ENCODE peak calls at places on chromosomes 7 and 10, in five cellular contexts. V, L, U, H and N are unnamed samples.

GRCh38 chr10:130721971-130722370 is 585.8 kb downstream of the GLRX3 start:
- DNase-seq in L (no peak), H (no peak), U (no peak), V (no peak), N (no peak)

GRCh38 chr7:7122033-7122478 is 60.3 kb upstream of the C1GALT1 start:
- DNase-seq in U (no peak), H (no peak), V (no peak), L (no peak), N (no peak)

GRCh38 chr10:93124580-93125318 is 51.1 kb downstream of the CYP26A1 start:
- DNase-seq in H (no peak), L (no peak), U (no peak), V (peak), N (peak)

GRCh38 chr7:76054129-76055120 is 6.5 kb downstream of the MDH2 start:
- DNase-seq in L (no peak), V (no peak), U (no peak), H (peak), N (no peak)

GRCh38 chr7:106006906-106007305 is 43.8 kb downstream of the CDHR3 start:
- DNase-seq in H (no peak), V (no peak), U (no peak), L (no peak), N (no peak)

GRCh38 chr7:130993671-130994365 is 259.8 kb upstream of the KLF14 start:
- DNase-seq in V (no peak), L (no peak), U (no peak), H (no peak), N (no peak)

GRCh38 chr10:22874189-22874854 is 53.5 kb upstream of the ARMC3 start:
- DNase-seq in U (no peak), L (no peak), H (no peak), V (no peak), N (no peak)

GRCh38 chr7:41292457-41292856 is 410.4 kb downstream of the INHBA start:
- DNase-seq in L (peak), U (no peak), V (no peak), H (no peak), N (no peak)

GRCh38 chr7:28754027-28754426 is 204.1 kb downstream of the TRIL start:
- DNase-seq in L (no peak), V (no peak), U (no peak), H (peak), N (no peak)
- TF ChIP-seq CTCF in L (no peak), V (no peak), U (no peak), H (no peak), N (no peak)

DNA sequence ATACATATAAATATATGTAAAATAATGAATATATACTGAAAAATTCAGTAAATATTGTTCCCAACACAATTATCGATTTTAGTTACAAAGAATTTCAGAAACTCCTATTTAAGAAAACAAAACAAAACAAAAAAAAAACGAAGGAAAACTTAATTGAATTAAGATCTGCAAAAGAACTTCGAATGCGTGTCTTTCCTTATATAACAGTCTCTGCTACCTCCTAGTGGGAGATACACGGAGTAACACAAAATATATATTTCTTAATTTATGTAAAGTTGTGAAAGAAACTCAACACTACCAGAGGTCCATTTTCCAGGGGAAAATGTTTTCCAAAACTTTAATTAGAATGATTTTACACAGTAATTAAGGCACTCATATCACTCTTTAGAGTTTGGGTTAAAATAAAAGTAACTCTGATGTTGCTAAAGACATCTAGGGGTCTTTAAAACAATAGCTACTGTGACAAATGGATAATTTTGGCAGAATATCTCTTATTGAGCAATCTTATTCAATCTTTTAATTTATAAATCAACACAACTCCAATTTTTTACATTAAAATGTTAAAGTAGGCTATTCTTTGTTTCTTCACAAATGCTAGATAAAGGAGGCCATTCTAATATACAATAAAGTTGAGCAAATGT is 41.6 kb downstream of the NEBL start:
- DNase-seq in H (no peak), V (no peak), U (no peak), L (no peak), N (no peak)
- TF ChIP-seq CTCF in H (peak), V (peak), U (peak), L (peak), N (peak)

GRCh38 chr10:59180689-59181270 is 4.3 kb downstream of the PHYHIPL start:
- DNase-seq in H (no peak), V (no peak), U (no peak), L (no peak), N (no peak)

GRCh38 chr10:59177862-59178235 is 1.4 kb downstream of the PHYHIPL start:
- DNase-seq in V (no peak), L (no peak), H (no peak), U (no peak), N (no peak)

GRCh38 chr10:59177031-59177861 is 803 bp downstream of the PHYHIPL start:
- DNase-seq in V (peak), L (no peak), U (no peak), H (peak), N (no peak)

GRCh38 chr10:59179027-59179426 is 2.6 kb downstream of the PHYHIPL start:
- DNase-seq in V (no peak), U (no peak), L (no peak), H (no peak), N (no peak)

GRCh38 chr10:59181668-59182067 is 5.2 kb downstream of the PHYHIPL start:
- DNase-seq in U (no peak), H (peak), V (no peak), L (peak), N (no peak)
- TF ChIP-seq CTCF in U (peak), H (peak), V (peak), L (peak), N (peak)

GRCh38 chr10:132463333-132464255 is 66.6 kb downstream of the PWWP2B start:
- DNase-seq in V (no peak), L (no peak), U (no peak), H (no peak), N (no peak)
- TF ChIP-seq CTCF in V (peak), L (peak), U (no peak), H (peak), N (peak)

DNA sequence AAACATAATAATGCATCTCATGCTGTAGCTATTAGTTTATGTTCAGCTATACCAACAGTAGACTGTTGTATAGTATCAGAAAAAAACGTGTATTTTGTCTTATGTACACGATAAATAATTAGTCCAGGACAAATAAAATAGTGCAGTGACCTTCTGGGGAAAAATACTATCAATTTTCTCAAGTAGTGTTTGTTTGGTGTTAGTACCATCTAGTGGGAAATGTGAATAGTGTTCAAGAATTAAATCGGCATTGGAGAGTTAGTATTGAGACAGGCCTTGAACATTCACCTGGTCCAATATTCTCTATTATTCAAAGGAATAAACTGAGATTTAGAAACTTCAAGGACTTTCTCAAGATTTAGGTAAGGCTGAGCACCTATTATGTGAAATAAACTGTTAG is 21.7 kb upstream of the OR2A5 start:
- DNase-seq in V (no peak), L (no peak), H (peak), U (no peak), N (no peak)
- TF ChIP-seq CTCF in V (peak), L (peak), H (peak), U (peak), N (peak)

GRCh38 chr7:132001166-132001565 is 444.7 kb upstream of the PODXL start:
- DNase-seq in V (no peak), U (no peak), H (no peak), L (no peak), N (no peak)

GRCh38 chr7:132009778-132010177 is 453.4 kb upstream of the PODXL start:
- DNase-seq in U (no peak), V (no peak), L (no peak), H (no peak), N (no peak)

GRCh38 chr7:131999193-131999592 is 442.8 kb upstream of the PODXL start:
- DNase-seq in L (no peak), U (no peak), H (no peak), V (no peak), N (no peak)

GRCh38 chr7:132002343-132002968 is 446.0 kb upstream of the PODXL start:
- DNase-seq in V (no peak), U (no peak), H (no peak), L (no peak), N (no peak)

DNA sequence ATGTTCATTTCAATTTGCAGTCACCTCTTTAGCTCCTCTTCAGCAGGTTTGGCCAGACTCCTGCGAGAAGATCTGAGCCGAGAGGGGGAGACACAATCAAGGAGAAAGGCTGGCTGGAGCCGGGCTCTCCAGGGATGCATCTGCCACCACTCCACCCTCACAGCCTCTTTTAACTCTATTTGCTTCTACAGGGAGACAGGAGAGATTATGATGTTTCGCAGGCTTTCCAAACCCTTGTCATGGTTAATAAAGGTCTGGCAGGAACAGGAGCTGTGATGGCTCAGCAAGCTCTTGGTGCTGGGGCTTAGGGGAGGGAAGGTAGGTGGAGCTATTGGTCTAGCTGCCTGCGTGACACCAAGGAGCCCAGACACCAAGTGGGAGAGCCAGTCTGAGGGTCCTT is 448.1 kb upstream of the PODXL start:
- DNase-seq in L (no peak), U (no peak), H (peak), V (no peak), N (no peak)
- TF ChIP-seq CTCF in L (no peak), U (no peak), H (peak), V (no peak), N (no peak)